ENCODE peak calls at places on chromosome 22, in seven cellular contexts. One of them, this sample, is unnamed.

GRCh38 chr22:45242778-45243191 is 2.1 kb upstream of the KIAA0930 start:
- DNase-seq in fibroblast of the aortic adventitia: no peak
- DNase-seq in astrocyte of the spinal cord: no peak
- DNase-seq in PC-9: no peak
- DNase-seq in dorsolateral prefrontal cortex: peak
- DNase-seq in sigmoid colon: no peak
- DNase-seq in stomach: peak
- DNase-seq in this sample: no peak

GRCh38 chr22:22683668-22684361 is 39.4 kb downstream of the GGTLC2 start:
- DNase-seq in PC-9: no peak
- DNase-seq in sigmoid colon: no peak
- DNase-seq in fibroblast of the aortic adventitia: no peak
- DNase-seq in astrocyte of the spinal cord: no peak
- DNase-seq in stomach: no peak
- DNase-seq in dorsolateral prefrontal cortex: no peak
- DNase-seq in this sample: no peak

GRCh38 chr22:29873943-29874342 is 9.0 kb upstream of the MTMR3 start:
- DNase-seq in sigmoid colon: no peak
- DNase-seq in dorsolateral prefrontal cortex: no peak
- DNase-seq in fibroblast of the aortic adventitia: no peak
- DNase-seq in astrocyte of the spinal cord: no peak
- DNase-seq in PC-9: no peak
- DNase-seq in stomach: no peak
- DNase-seq in this sample: no peak

GRCh38 chr22:17884084-17884483 is 109.8 kb upstream of the BID start:
- DNase-seq in astrocyte of the spinal cord: no peak
- DNase-seq in sigmoid colon: no peak
- DNase-seq in fibroblast of the aortic adventitia: no peak
- DNase-seq in PC-9: no peak
- DNase-seq in dorsolateral prefrontal cortex: no peak
- DNase-seq in stomach: no peak
- DNase-seq in this sample: no peak

GRCh38 chr22:38758276-38758945 is 2.6 kb upstream of the SUN2 start:
- DNase-seq in sigmoid colon: no peak
- DNase-seq in dorsolateral prefrontal cortex: no peak
- DNase-seq in fibroblast of the aortic adventitia: no peak
- DNase-seq in PC-9: no peak
- DNase-seq in stomach: no peak
- DNase-seq in astrocyte of the spinal cord: no peak
- DNase-seq in this sample: no peak

GRCh38 chr22:19105867-19106802 is 16.1 kb downstream of the DGCR2 start:
- DNase-seq in PC-9: no peak
- DNase-seq in stomach: no peak
- DNase-seq in dorsolateral prefrontal cortex: no peak
- DNase-seq in astrocyte of the spinal cord: no peak
- DNase-seq in fibroblast of the aortic adventitia: no peak
- DNase-seq in sigmoid colon: peak
- DNase-seq in this sample: no peak

GRCh38 chr22:26461188-26461810 is 22.3 kb downstream of the HPS4 start:
- DNase-seq in PC-9: no peak
- DNase-seq in sigmoid colon: no peak
- DNase-seq in stomach: peak
- DNase-seq in fibroblast of the aortic adventitia: peak
- DNase-seq in dorsolateral prefrontal cortex: peak
- DNase-seq in astrocyte of the spinal cord: no peak
- DNase-seq in this sample: no peak

GRCh38 chr22:22094514-22094913 is 111.9 kb upstream of the TOP3B start:
- DNase-seq in sigmoid colon: no peak
- DNase-seq in PC-9: no peak
- DNase-seq in stomach: no peak
- DNase-seq in fibroblast of the aortic adventitia: no peak
- DNase-seq in astrocyte of the spinal cord: no peak
- DNase-seq in dorsolateral prefrontal cortex: no peak
- DNase-seq in this sample: no peak

GRCh38 chr22:29524440-29525191 is 28.9 kb downstream of the THOC5 start:
- DNase-seq in PC-9: no peak
- DNase-seq in dorsolateral prefrontal cortex: no peak
- DNase-seq in stomach: peak
- DNase-seq in fibroblast of the aortic adventitia: peak
- DNase-seq in sigmoid colon: no peak
- DNase-seq in astrocyte of the spinal cord: no peak
- DNase-seq in this sample: no peak

GRCh38 chr22:40620464-40621046 is 16.0 kb downstream of the MRTFA start:
- DNase-seq in fibroblast of the aortic adventitia: peak
- DNase-seq in dorsolateral prefrontal cortex: no peak
- DNase-seq in PC-9: peak
- DNase-seq in sigmoid colon: no peak
- DNase-seq in stomach: no peak
- DNase-seq in astrocyte of the spinal cord: peak
- DNase-seq in this sample: no peak

GRCh38 chr22:48670747-48671146 is 1156.9 kb downstream of the BRD1 start:
- DNase-seq in dorsolateral prefrontal cortex: no peak
- DNase-seq in fibroblast of the aortic adventitia: no peak
- DNase-seq in astrocyte of the spinal cord: no peak
- DNase-seq in stomach: no peak
- DNase-seq in PC-9: no peak
- DNase-seq in sigmoid colon: no peak
- DNase-seq in this sample: no peak

GRCh38 chr22:18952022-18952421 is 15.9 kb upstream of the PRODH start:
- DNase-seq in astrocyte of the spinal cord: no peak
- DNase-seq in PC-9: no peak
- DNase-seq in fibroblast of the aortic adventitia: no peak
- DNase-seq in stomach: no peak
- DNase-seq in dorsolateral prefrontal cortex: no peak
- DNase-seq in sigmoid colon: peak
- DNase-seq in this sample: no peak

GRCh38 chr22:37643225-37643847 is 3.9 kb downstream of the SH3BP1 start:
- DNase-seq in astrocyte of the spinal cord: peak
- DNase-seq in stomach: peak
- DNase-seq in PC-9: peak
- DNase-seq in dorsolateral prefrontal cortex: peak
- DNase-seq in fibroblast of the aortic adventitia: peak
- DNase-seq in sigmoid colon: peak
- DNase-seq in this sample: no peak

GRCh38 chr22:50016988-50017700 is 4.6 kb upstream of the IL17REL start:
- DNase-seq in dorsolateral prefrontal cortex: no peak
- DNase-seq in sigmoid colon: peak
- DNase-seq in fibroblast of the aortic adventitia: no peak
- DNase-seq in astrocyte of the spinal cord: no peak
- DNase-seq in stomach: peak
- DNase-seq in PC-9: no peak
- DNase-seq in this sample: no peak

GRCh38 chr22:39317084-39317755 is 2.2 kb downstream of the RPL3 start:
- DNase-seq in sigmoid colon: no peak
- DNase-seq in stomach: no peak
- DNase-seq in fibroblast of the aortic adventitia: no peak
- DNase-seq in dorsolateral prefrontal cortex: no peak
- DNase-seq in astrocyte of the spinal cord: no peak
- DNase-seq in PC-9: peak
- DNase-seq in this sample: no peak

GRCh38 chr22:46712288-46712687 is 25.8 kb downstream of the CERK start:
- DNase-seq in PC-9: no peak
- DNase-seq in astrocyte of the spinal cord: no peak
- DNase-seq in fibroblast of the aortic adventitia: no peak
- DNase-seq in stomach: no peak
- DNase-seq in sigmoid colon: no peak
- DNase-seq in dorsolateral prefrontal cortex: no peak
- DNase-seq in this sample: no peak

GRCh38 chr22:29081499-29082236 is 8.8 kb downstream of the KREMEN1 start:
- DNase-seq in astrocyte of the spinal cord: no peak
- DNase-seq in fibroblast of the aortic adventitia: peak
- DNase-seq in sigmoid colon: no peak
- DNase-seq in dorsolateral prefrontal cortex: no peak
- DNase-seq in PC-9: no peak
- DNase-seq in stomach: no peak
- DNase-seq in this sample: no peak

GRCh38 chr22:19723990-19724827 is 870 bp downstream of the GP1BB start:
- DNase-seq in dorsolateral prefrontal cortex: no peak
- DNase-seq in fibroblast of the aortic adventitia: no peak
- DNase-seq in PC-9: no peak
- DNase-seq in astrocyte of the spinal cord: no peak
- DNase-seq in sigmoid colon: no peak
- DNase-seq in stomach: no peak
- DNase-seq in this sample: no peak

GRCh38 chr22:19504900-19505734 is 19.1 kb downstream of the CLDN5 start:
- DNase-seq in PC-9: no peak
- DNase-seq in stomach: no peak
- DNase-seq in sigmoid colon: no peak
- DNase-seq in dorsolateral prefrontal cortex: no peak
- DNase-seq in fibroblast of the aortic adventitia: no peak
- DNase-seq in astrocyte of the spinal cord: no peak
- DNase-seq in this sample: no peak

GRCh38 chr22:39017596-39018365 is 3.1 kb upstream of the APOBEC3D start:
- DNase-seq in dorsolateral prefrontal cortex: no peak
- DNase-seq in astrocyte of the spinal cord: no peak
- DNase-seq in stomach: no peak
- DNase-seq in PC-9: no peak
- DNase-seq in fibroblast of the aortic adventitia: no peak
- DNase-seq in sigmoid colon: no peak
- DNase-seq in this sample: no peak

GRCh38 chr22:45678961-45679912 is 7.6 kb downstream of the ATXN10 start:
- DNase-seq in stomach: no peak
- DNase-seq in sigmoid colon: no peak
- DNase-seq in fibroblast of the aortic adventitia: peak
- DNase-seq in dorsolateral prefrontal cortex: no peak
- DNase-seq in PC-9: no peak
- DNase-seq in astrocyte of the spinal cord: peak
- DNase-seq in this sample: no peak

GRCh38 chr22:32446321-32446720 is 17.9 kb downstream of the BPIFC start:
- DNase-seq in dorsolateral prefrontal cortex: no peak
- DNase-seq in astrocyte of the spinal cord: no peak
- DNase-seq in fibroblast of the aortic adventitia: no peak
- DNase-seq in PC-9: no peak
- DNase-seq in stomach: no peak
- DNase-seq in sigmoid colon: no peak
- DNase-seq in this sample: no peak

DNA sequence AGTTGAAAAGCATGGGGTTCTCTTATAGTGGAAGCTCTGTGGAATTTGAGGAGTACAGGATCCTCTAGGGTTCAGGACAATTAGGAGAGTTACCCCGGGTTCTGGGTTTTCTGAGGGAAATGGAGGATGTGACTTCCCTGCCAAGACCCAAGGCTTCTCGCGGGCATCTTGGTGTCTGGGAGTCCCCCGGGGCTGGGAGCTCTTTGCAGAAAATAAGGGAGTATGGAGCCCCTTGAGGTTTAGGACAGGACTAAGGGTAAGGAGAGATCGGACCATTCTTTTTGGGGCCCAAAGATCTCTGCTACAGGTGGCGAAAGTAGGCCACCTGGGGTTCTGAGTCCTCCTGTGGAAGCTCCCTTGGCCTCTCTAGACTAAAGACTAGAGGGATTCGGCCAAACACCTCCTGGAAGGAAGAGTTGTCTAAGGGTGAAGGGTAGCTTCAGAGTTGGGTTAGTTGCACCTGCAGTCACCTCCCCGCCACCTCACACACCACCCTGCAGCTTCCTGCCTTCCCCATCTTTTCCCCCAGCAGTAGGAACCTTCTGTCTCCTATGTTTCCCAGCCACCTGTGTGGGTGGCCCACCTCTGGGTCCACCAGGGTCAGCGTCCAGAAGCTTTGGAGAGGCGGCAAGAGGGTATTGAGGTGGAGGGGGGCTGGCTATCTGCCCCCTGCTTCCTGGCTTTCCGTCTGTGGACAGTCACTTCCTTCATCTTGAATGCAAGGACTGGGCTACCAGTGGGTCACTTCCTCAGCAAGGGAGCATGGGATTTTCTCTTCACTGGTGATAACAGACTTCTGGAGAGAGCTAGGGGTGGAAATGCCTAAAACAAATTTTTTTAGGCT is 907 bp downstream of the LIMK2 start:
- DNase-seq in dorsolateral prefrontal cortex: no peak
- DNase-seq in sigmoid colon: no peak
- DNase-seq in stomach: no peak
- DNase-seq in astrocyte of the spinal cord: no peak
- DNase-seq in fibroblast of the aortic adventitia: no peak
- DNase-seq in PC-9: no peak
- DNase-seq in this sample: no peak
- TF ChIP-seq CTCF in dorsolateral prefrontal cortex: no peak
- TF ChIP-seq CTCF in sigmoid colon: no peak
- TF ChIP-seq CTCF in stomach: no peak
- TF ChIP-seq CTCF in astrocyte of the spinal cord: no peak
- TF ChIP-seq CTCF in fibroblast of the aortic adventitia: no peak
- TF ChIP-seq CTCF in PC-9: no peak
- TF ChIP-seq CTCF in this sample: no peak

GRCh38 chr22:36257308-36257707 is 4.4 kb downstream of the APOL1 start:
- DNase-seq in fibroblast of the aortic adventitia: no peak
- DNase-seq in astrocyte of the spinal cord: no peak
- DNase-seq in PC-9: no peak
- DNase-seq in sigmoid colon: no peak
- DNase-seq in stomach: no peak
- DNase-seq in dorsolateral prefrontal cortex: no peak
- DNase-seq in this sample: no peak

GRCh38 chr22:36252754-36253522 is at the start of gene APOL1:
- DNase-seq in sigmoid colon: peak
- DNase-seq in stomach: peak
- DNase-seq in dorsolateral prefrontal cortex: no peak
- DNase-seq in astrocyte of the spinal cord: no peak
- DNase-seq in PC-9: no peak
- DNase-seq in fibroblast of the aortic adventitia: peak
- DNase-seq in this sample: no peak

GRCh38 chr22:36256474-36256873 is 3.5 kb downstream of the APOL1 start:
- DNase-seq in astrocyte of the spinal cord: no peak
- DNase-seq in sigmoid colon: no peak
- DNase-seq in fibroblast of the aortic adventitia: no peak
- DNase-seq in PC-9: no peak
- DNase-seq in stomach: no peak
- DNase-seq in dorsolateral prefrontal cortex: no peak
- DNase-seq in this sample: no peak

GRCh38 chr22:36257948-36258674 is 5.2 kb downstream of the APOL1 start:
- DNase-seq in PC-9: no peak
- DNase-seq in sigmoid colon: no peak
- DNase-seq in dorsolateral prefrontal cortex: no peak
- DNase-seq in stomach: no peak
- DNase-seq in astrocyte of the spinal cord: no peak
- DNase-seq in fibroblast of the aortic adventitia: no peak
- DNase-seq in this sample: no peak

GRCh38 chr22:36253523-36254490 is 874 bp downstream of the APOL1 start:
- DNase-seq in dorsolateral prefrontal cortex: no peak
- DNase-seq in sigmoid colon: peak
- DNase-seq in PC-9: no peak
- DNase-seq in fibroblast of the aortic adventitia: peak
- DNase-seq in stomach: peak
- DNase-seq in astrocyte of the spinal cord: no peak
- DNase-seq in this sample: no peak
- H3K4me3 ChIP-seq in dorsolateral prefrontal cortex: peak
- H3K4me3 ChIP-seq in sigmoid colon: peak
- H3K4me3 ChIP-seq in PC-9: no peak
- H3K4me3 ChIP-seq in fibroblast of the aortic adventitia: peak
- H3K4me3 ChIP-seq in stomach: peak
- H3K4me3 ChIP-seq in astrocyte of the spinal cord: no peak
- H3K4me3 ChIP-seq in this sample: no peak

GRCh38 chr22:27617214-27617881 is 184.2 kb downstream of the MN1 start:
- DNase-seq in stomach: no peak
- DNase-seq in sigmoid colon: no peak
- DNase-seq in dorsolateral prefrontal cortex: no peak
- DNase-seq in PC-9: no peak
- DNase-seq in fibroblast of the aortic adventitia: no peak
- DNase-seq in astrocyte of the spinal cord: no peak
- DNase-seq in this sample: no peak
- TF ChIP-seq CTCF in stomach: no peak
- TF ChIP-seq CTCF in sigmoid colon: no peak
- TF ChIP-seq CTCF in dorsolateral prefrontal cortex: no peak
- TF ChIP-seq CTCF in PC-9: peak
- TF ChIP-seq CTCF in fibroblast of the aortic adventitia: no peak
- TF ChIP-seq CTCF in astrocyte of the spinal cord: peak
- TF ChIP-seq CTCF in this sample: no peak

GRCh38 chr22:20965104-20965887 is 1.8 kb upstream of the AIFM3 start:
- DNase-seq in PC-9: no peak
- DNase-seq in sigmoid colon: no peak
- DNase-seq in stomach: no peak
- DNase-seq in dorsolateral prefrontal cortex: no peak
- DNase-seq in astrocyte of the spinal cord: no peak
- DNase-seq in fibroblast of the aortic adventitia: no peak
- DNase-seq in this sample: no peak
- H3K4me3 ChIP-seq in PC-9: no peak
- H3K4me3 ChIP-seq in sigmoid colon: peak
- H3K4me3 ChIP-seq in stomach: peak
- H3K4me3 ChIP-seq in dorsolateral prefrontal cortex: peak
- H3K4me3 ChIP-seq in astrocyte of the spinal cord: peak
- H3K4me3 ChIP-seq in fibroblast of the aortic adventitia: peak
- H3K4me3 ChIP-seq in this sample: peak